ENCODE peak calls at places on chromosomes 5 and 9, in seven cellular contexts. One of them, this sample, is unnamed.

GRCh38 chr5:133203317-133204305 is 151.8 kb downstream of the HSPA4 start:
- DNase-seq in suprapubic skin: no peak
- DNase-seq in heart left ventricle: no peak
- DNase-seq in GM12864: no peak
- DNase-seq in choroid plexus epithelial cell: no peak
- DNase-seq in BJ: no peak
- DNase-seq in fibroblast of mammary gland: no peak
- DNase-seq in this sample: no peak

GRCh38 chr5:13218518-13218917 is 726.0 kb downstream of the DNAH5 start:
- DNase-seq in choroid plexus epithelial cell: no peak
- DNase-seq in fibroblast of mammary gland: no peak
- DNase-seq in BJ: no peak
- DNase-seq in heart left ventricle: no peak
- DNase-seq in GM12864: no peak
- DNase-seq in suprapubic skin: no peak
- DNase-seq in this sample: no peak

GRCh38 chr5:78920604-78921003 is 64.5 kb downstream of the ARSB start:
- DNase-seq in suprapubic skin: no peak
- DNase-seq in BJ: no peak
- DNase-seq in heart left ventricle: no peak
- DNase-seq in fibroblast of mammary gland: peak
- DNase-seq in GM12864: no peak
- DNase-seq in choroid plexus epithelial cell: peak
- DNase-seq in this sample: no peak

GRCh38 chr5:138316355-138316754 is 15.2 kb downstream of the CDC25C start:
- DNase-seq in GM12864: no peak
- DNase-seq in suprapubic skin: peak
- DNase-seq in heart left ventricle: no peak
- DNase-seq in fibroblast of mammary gland: no peak
- DNase-seq in choroid plexus epithelial cell: no peak
- DNase-seq in BJ: no peak
- DNase-seq in this sample: no peak

GRCh38 chr5:173396311-173396993 is 68.2 kb upstream of the STC2 start:
- DNase-seq in fibroblast of mammary gland: no peak
- DNase-seq in suprapubic skin: no peak
- DNase-seq in BJ: no peak
- DNase-seq in heart left ventricle: no peak
- DNase-seq in GM12864: no peak
- DNase-seq in choroid plexus epithelial cell: peak
- DNase-seq in this sample: peak

GRCh38 chr9:35293381-35293780 is 131.6 kb downstream of the UNC13B start:
- DNase-seq in choroid plexus epithelial cell: no peak
- DNase-seq in GM12864: no peak
- DNase-seq in BJ: no peak
- DNase-seq in heart left ventricle: no peak
- DNase-seq in suprapubic skin: no peak
- DNase-seq in fibroblast of mammary gland: no peak
- DNase-seq in this sample: no peak

GRCh38 chr9:137267933-137268355 is 9.6 kb upstream of the TOR4A start:
- DNase-seq in fibroblast of mammary gland: no peak
- DNase-seq in heart left ventricle: no peak
- DNase-seq in GM12864: no peak
- DNase-seq in choroid plexus epithelial cell: no peak
- DNase-seq in BJ: no peak
- DNase-seq in suprapubic skin: no peak
- DNase-seq in this sample: no peak

GRCh38 chr5:34709861-34710673 is 53.9 kb downstream of the RAI14 start:
- DNase-seq in GM12864: no peak
- DNase-seq in choroid plexus epithelial cell: peak
- DNase-seq in BJ: peak
- DNase-seq in suprapubic skin: no peak
- DNase-seq in heart left ventricle: no peak
- DNase-seq in fibroblast of mammary gland: peak
- DNase-seq in this sample: no peak

GRCh38 chr9:16928179-16928945 is 57.9 kb upstream of the BNC2 start:
- DNase-seq in heart left ventricle: no peak
- DNase-seq in suprapubic skin: no peak
- DNase-seq in choroid plexus epithelial cell: peak
- DNase-seq in fibroblast of mammary gland: peak
- DNase-seq in GM12864: no peak
- DNase-seq in BJ: no peak
- DNase-seq in this sample: no peak

GRCh38 chr9:83511051-83511450 is 27.1 kb downstream of the FRMD3 start:
- DNase-seq in GM12864: peak
- DNase-seq in suprapubic skin: no peak
- DNase-seq in choroid plexus epithelial cell: peak
- DNase-seq in fibroblast of mammary gland: peak
- DNase-seq in heart left ventricle: no peak
- DNase-seq in BJ: peak
- DNase-seq in this sample: no peak

GRCh38 chr5:143499480-143500114 is 96.1 kb upstream of the NR3C1 start:
- DNase-seq in fibroblast of mammary gland: no peak
- DNase-seq in BJ: no peak
- DNase-seq in choroid plexus epithelial cell: no peak
- DNase-seq in GM12864: no peak
- DNase-seq in suprapubic skin: no peak
- DNase-seq in heart left ventricle: no peak
- DNase-seq in this sample: no peak
- TF ChIP-seq CTCF in fibroblast of mammary gland: no peak
- TF ChIP-seq CTCF in BJ: no peak
- TF ChIP-seq CTCF in choroid plexus epithelial cell: no peak
- TF ChIP-seq CTCF in GM12864: peak
- TF ChIP-seq CTCF in suprapubic skin: no peak
- TF ChIP-seq CTCF in heart left ventricle: no peak
- TF ChIP-seq CTCF in this sample: no peak

DNA sequence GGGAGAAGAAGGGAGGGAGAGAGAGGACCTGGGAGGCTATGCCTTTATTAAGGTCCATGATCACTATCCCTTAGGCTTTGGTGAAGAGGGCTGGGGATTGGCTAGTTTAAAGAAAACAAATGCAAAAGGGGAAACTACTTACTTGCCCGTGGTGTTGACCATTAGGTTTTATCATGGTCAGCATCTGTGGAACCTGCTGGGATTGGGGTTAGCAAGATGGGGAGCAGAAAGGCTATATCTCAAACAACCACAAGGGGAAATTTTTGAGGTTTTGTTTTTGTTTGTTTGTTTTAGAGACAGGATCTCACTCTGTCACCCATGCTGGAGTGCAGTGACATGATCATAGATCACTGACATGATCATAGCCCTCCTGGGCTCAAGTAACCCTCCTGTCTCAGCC is 9.0 kb upstream of the RAD23B start:
- DNase-seq in BJ: no peak
- DNase-seq in heart left ventricle: no peak
- DNase-seq in choroid plexus epithelial cell: no peak
- DNase-seq in GM12864: no peak
- DNase-seq in suprapubic skin: no peak
- DNase-seq in fibroblast of mammary gland: no peak
- DNase-seq in this sample: no peak
- TF ChIP-seq CTCF in BJ: no peak
- TF ChIP-seq CTCF in heart left ventricle: no peak
- TF ChIP-seq CTCF in choroid plexus epithelial cell: peak
- TF ChIP-seq CTCF in GM12864: peak
- TF ChIP-seq CTCF in suprapubic skin: no peak
- TF ChIP-seq CTCF in fibroblast of mammary gland: peak
- TF ChIP-seq CTCF in this sample: peak

DNA sequence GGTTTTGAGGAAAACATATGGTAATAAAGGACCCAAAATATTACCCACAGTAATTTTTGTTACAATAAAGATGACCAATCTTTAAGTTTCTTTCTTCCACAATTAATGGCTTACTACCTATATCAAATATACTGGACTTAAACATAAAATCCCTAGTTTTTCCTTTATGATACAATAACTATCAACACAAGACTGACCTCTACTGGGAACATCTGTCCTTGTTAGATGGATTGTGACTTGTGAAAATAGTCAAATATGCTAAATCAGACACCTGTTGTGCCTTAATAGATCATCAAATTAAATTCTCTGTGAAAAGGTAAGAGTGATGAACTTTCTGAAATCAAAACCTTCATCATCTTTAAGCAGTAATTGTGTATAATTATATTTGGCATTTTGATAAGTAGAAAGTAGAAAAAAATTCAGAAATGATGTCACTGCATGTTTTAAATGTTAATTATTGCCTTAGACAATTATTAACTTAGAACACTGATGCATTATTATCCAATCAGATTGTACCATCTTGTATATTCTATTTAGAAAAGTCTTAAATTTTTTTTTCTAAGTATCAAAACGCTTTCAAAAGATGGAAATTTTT is 113.6 kb downstream of the DEPDC1B start:
- DNase-seq in suprapubic skin: no peak
- DNase-seq in fibroblast of mammary gland: peak
- DNase-seq in BJ: no peak
- DNase-seq in GM12864: no peak
- DNase-seq in heart left ventricle: no peak
- DNase-seq in choroid plexus epithelial cell: peak
- DNase-seq in this sample: no peak
- TF ChIP-seq CTCF in suprapubic skin: peak
- TF ChIP-seq CTCF in fibroblast of mammary gland: peak
- TF ChIP-seq CTCF in BJ: peak
- TF ChIP-seq CTCF in GM12864: peak
- TF ChIP-seq CTCF in heart left ventricle: peak
- TF ChIP-seq CTCF in choroid plexus epithelial cell: peak
- TF ChIP-seq CTCF in this sample: no peak

GRCh38 chr9:20538956-20539355 is 83.3 kb downstream of the MLLT3 start:
- DNase-seq in fibroblast of mammary gland: peak
- DNase-seq in GM12864: no peak
- DNase-seq in BJ: no peak
- DNase-seq in suprapubic skin: no peak
- DNase-seq in choroid plexus epithelial cell: peak
- DNase-seq in heart left ventricle: no peak
- DNase-seq in this sample: no peak
- TF ChIP-seq CTCF in fibroblast of mammary gland: no peak
- TF ChIP-seq CTCF in GM12864: no peak
- TF ChIP-seq CTCF in BJ: no peak
- TF ChIP-seq CTCF in suprapubic skin: no peak
- TF ChIP-seq CTCF in choroid plexus epithelial cell: no peak
- TF ChIP-seq CTCF in heart left ventricle: no peak
- TF ChIP-seq CTCF in this sample: no peak

GRCh38 chr5:143436871-143437270 is 33.4 kb upstream of the NR3C1 start:
- DNase-seq in fibroblast of mammary gland: peak
- DNase-seq in GM12864: no peak
- DNase-seq in heart left ventricle: no peak
- DNase-seq in BJ: no peak
- DNase-seq in choroid plexus epithelial cell: peak
- DNase-seq in suprapubic skin: no peak
- DNase-seq in this sample: no peak

GRCh38 chr5:143442398-143442797 is 38.9 kb upstream of the NR3C1 start:
- DNase-seq in heart left ventricle: no peak
- DNase-seq in BJ: no peak
- DNase-seq in GM12864: no peak
- DNase-seq in choroid plexus epithelial cell: peak
- DNase-seq in suprapubic skin: no peak
- DNase-seq in fibroblast of mammary gland: peak
- DNase-seq in this sample: no peak

GRCh38 chr5:143443330-143443729 is 39.8 kb upstream of the NR3C1 start:
- DNase-seq in heart left ventricle: no peak
- DNase-seq in suprapubic skin: no peak
- DNase-seq in BJ: no peak
- DNase-seq in GM12864: no peak
- DNase-seq in choroid plexus epithelial cell: no peak
- DNase-seq in fibroblast of mammary gland: no peak
- DNase-seq in this sample: no peak

GRCh38 chr5:143437666-143438273 is 34.3 kb upstream of the NR3C1 start:
- DNase-seq in fibroblast of mammary gland: no peak
- DNase-seq in choroid plexus epithelial cell: peak
- DNase-seq in suprapubic skin: no peak
- DNase-seq in GM12864: no peak
- DNase-seq in heart left ventricle: peak
- DNase-seq in BJ: no peak
- DNase-seq in this sample: no peak

DNA sequence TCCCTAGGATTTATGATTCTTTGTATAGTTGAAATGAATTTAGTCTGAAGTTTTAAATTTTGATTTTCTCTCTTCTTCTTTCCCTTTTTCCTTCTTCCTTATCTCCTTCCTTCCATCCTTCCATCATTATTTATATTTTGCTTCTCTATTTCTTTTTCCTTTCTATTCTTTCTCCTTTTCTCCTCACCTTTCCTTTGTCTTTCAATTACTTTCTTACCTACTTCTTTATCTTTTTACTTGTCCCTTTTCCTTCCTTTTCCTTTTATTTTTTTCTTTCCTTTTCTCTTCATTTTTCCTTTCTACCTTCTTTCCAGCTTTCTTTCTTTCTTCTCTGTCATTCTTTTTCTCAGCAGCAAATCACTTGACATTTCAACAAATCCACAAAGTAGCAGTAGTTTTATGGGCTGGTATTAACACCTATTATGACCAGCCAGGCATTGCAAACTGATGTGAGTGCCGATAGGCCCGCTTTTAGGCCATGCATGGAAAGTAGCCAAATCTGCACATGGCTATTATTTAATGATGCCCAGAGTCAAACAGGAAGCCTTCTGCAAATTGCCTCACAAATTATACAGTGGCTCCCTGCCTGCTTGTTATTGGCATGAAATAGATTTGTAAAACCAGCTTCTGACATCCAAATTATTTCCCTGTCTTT is 37.1 kb upstream of the NR3C1 start:
- DNase-seq in heart left ventricle: no peak
- DNase-seq in suprapubic skin: no peak
- DNase-seq in BJ: no peak
- DNase-seq in GM12864: no peak
- DNase-seq in fibroblast of mammary gland: no peak
- DNase-seq in choroid plexus epithelial cell: no peak
- DNase-seq in this sample: no peak
- TF ChIP-seq CTCF in heart left ventricle: no peak
- TF ChIP-seq CTCF in suprapubic skin: no peak
- TF ChIP-seq CTCF in BJ: no peak
- TF ChIP-seq CTCF in GM12864: no peak
- TF ChIP-seq CTCF in fibroblast of mammary gland: no peak
- TF ChIP-seq CTCF in choroid plexus epithelial cell: no peak
- TF ChIP-seq CTCF in this sample: no peak

This sample was measured in glutamatergic neuron.